ENCODE peak calls at places on chromosomes 11 and 22, in six cellular contexts. I is neuronal stem cell; D is NCI-H748 treated with DMSO at 0.1 percent for 48 hours; Y is DMS 273 treated with DMSO at 0.1 percent for 48 hours; G is left ventricle myocardium superior; Z is CD8-positive, alpha-beta memory T cell. L is an unnamed sample.

GRCh38 chr11:75445315-75445953 is 12.4 kb upstream of the KLHL35 start:
- DNase-seq in G (peak; percentile 82), I (peak; percentile 78), Y (no peak), Z (peak; percentile 65), D (peak; percentile 30), L (peak; percentile 75)

GRCh38 chr11:44066732-44067131 is 662 bp downstream of the ACCS start:
- DNase-seq in G (no peak), Z (no peak), I (no peak), Y (no peak), D (no peak), L (no peak)

GRCh38 chr11:120383518-120384155 is 47.4 kb downstream of the ARHGEF12 start:
- DNase-seq in G (no peak), D (no peak), I (no peak), Y (no peak), Z (no peak), L (no peak)

GRCh38 chr22:42800731-42801536 is 56.1 kb downstream of the ARFGAP3 start:
- DNase-seq in G (no peak), Z (no peak), Y (no peak), I (no peak), D (peak; percentile 93), L (no peak)

GRCh38 chr22:35727436-35727835 is 9.8 kb downstream of the APOL5 start:
- DNase-seq in D (no peak), G (peak; percentile 36), Y (no peak), I (no peak), Z (no peak), L (no peak)

GRCh38 chr11:9692696-9693095 is 28.8 kb downstream of the SWAP70 start:
- DNase-seq in Z (no peak), G (no peak), Y (no peak), D (no peak), I (no peak), L (no peak)

GRCh38 chr11:108601150-108601549 is 7.6 kb upstream of the EXPH5 start:
- DNase-seq in I (no peak), Z (no peak), G (no peak), Y (no peak), D (no peak), L (no peak)

GRCh38 chr22:39908737-39909136 is 7.9 kb downstream of the GRAP2 start:
- DNase-seq in Z (no peak), G (no peak), Y (no peak), D (no peak), I (no peak), L (peak; percentile 26)

GRCh38 chr11:83437939-83438338 is 151.8 kb upstream of the CCDC90B start:
- DNase-seq in I (no peak), Y (no peak), D (no peak), Z (no peak), G (no peak), L (no peak)

GRCh38 chr11:113332638-113333329 is 18.4 kb downstream of the TTC12 start:
- DNase-seq in I (no peak), G (no peak), Y (no peak), D (no peak), Z (no peak), L (no peak)

GRCh38 chr11:68549789-68550484 is 89.4 kb downstream of the PPP6R3 start:
- DNase-seq in D (no peak), Y (no peak), Z (no peak), I (no peak), G (no peak), L (no peak)

GRCh38 chr22:39808087-39808486 is 85.5 kb downstream of the ENTHD1 start:
- DNase-seq in D (no peak), I (no peak), Z (peak; percentile 11), G (peak; percentile 32), Y (no peak), L (peak; percentile 4)

GRCh38 chr22:30506507-30506968 is 1.0 kb upstream of the SEC14L4 start:
- DNase-seq in D (no peak), Y (no peak), I (no peak), G (no peak), Z (no peak), L (no peak)

GRCh38 chr11:44944181-44944852 is 6.4 kb downstream of the TP53I11 start:
- DNase-seq in Y (peak; percentile 17), Z (no peak), I (no peak), D (no peak), G (no peak), L (no peak)

GRCh38 chr11:111870887-111871692 is at the start of gene ALG9:
- DNase-seq in D (peak; percentile 29), G (peak; percentile 88), Z (peak; percentile 88), I (peak; percentile 68), Y (peak; percentile 52), L (peak; percentile 92)

GRCh38 chr11:12285811-12286222 is 91.6 kb upstream of the PARVA start:
- DNase-seq in Y (no peak), G (no peak), Z (no peak), D (no peak), I (no peak), L (no peak)

GRCh38 chr11:10386361-10386760 is 68.7 kb upstream of the AMPD3 start:
- DNase-seq in Y (no peak), Z (no peak), D (no peak), I (no peak), G (no peak), L (no peak)

GRCh38 chr11:124758355-124759267 is 3.5 kb downstream of the ESAM start:
- DNase-seq in Y (no peak), D (peak; percentile 58), Z (peak; percentile 68), G (peak; percentile 86), I (no peak), L (peak; percentile 60)

GRCh38 chr11:77557553-77557952 is 32.2 kb upstream of the AQP11 start:
- DNase-seq in D (no peak), G (no peak), Y (no peak), I (no peak), Z (no peak), L (no peak)

GRCh38 chr11:31799036-31799793 is 11.9 kb downstream of the PAX6 start:
- DNase-seq in G (no peak), Y (no peak), I (no peak), Z (no peak), D (no peak), L (no peak)

GRCh38 chr11:105935791-105936190 is 86.2 kb downstream of the MSANTD4 start:
- DNase-seq in D (no peak), I (no peak), Z (no peak), G (no peak), Y (no peak), L (no peak)

GRCh38 chr11:113817626-113818025 is 38.0 kb downstream of the CLDN25 start:
- DNase-seq in Y (no peak), I (no peak), D (no peak), Z (no peak), G (no peak), L (no peak)

GRCh38 chr22:39723899-39724351 is 153.4 kb downstream of the CACNA1I start:
- DNase-seq in D (no peak), I (no peak), Z (no peak), G (no peak), Y (no peak), L (no peak)

GRCh38 chr11:78535920-78536319 is 38.7 kb downstream of the NARS2 start:
- DNase-seq in Y (no peak), Z (no peak), I (no peak), D (no peak), G (no peak), L (no peak)

GRCh38 chr22:47213571-47214230 is 451.3 kb downstream of the TBC1D22A start:
- DNase-seq in Y (no peak), D (no peak), G (no peak), I (no peak), Z (peak; percentile 23), L (peak; percentile 15)

GRCh38 chr11:65290448-65291165 is 24.1 kb upstream of the CDC42EP2 start:
- DNase-seq in Y (peak; percentile 48), G (peak; percentile 92), I (no peak), Z (no peak), D (no peak), L (no peak)

L was measured in T-helper 9 cell.